ENCODE peak calls at places on chromosomes 3 and 15, in eight cellular contexts. Q is NCI-H446, J is epithelial cell of proximal tubule, I is ovary, K is AG04450, H is tibial nerve, G is EH, N is right cardiac atrium. P is an unnamed sample.

GRCh38 chr15:89442671-89443307 is 53.6 kb downstream of the RHCG start:
- DNase-seq in K (no peak), N (no peak), Q (peak; percentile 5), J (no peak), I (no peak), H (no peak), G (peak; percentile 52), P (no peak)

GRCh38 chr3:138397983-138398382 is 36.4 kb upstream of the ESYT3 start:
- DNase-seq in H (no peak), G (no peak), N (no peak), Q (no peak), K (no peak), J (no peak), I (no peak), P (no peak)

GRCh38 chr15:47998523-47999113 is 122.2 kb upstream of the SLC24A5 start:
- DNase-seq in I (no peak), K (no peak), H (no peak), Q (no peak), N (no peak), G (no peak), J (no peak), P (no peak)

GRCh38 chr3:129021140-129021551 is 20.0 kb downstream of the EFCC1 start:
- DNase-seq in G (peak; percentile 65), I (no peak), Q (no peak), J (no peak), N (no peak), H (no peak), K (peak; percentile 53), P (no peak)

GRCh38 chr15:41564286-41564959 is 5.4 kb downstream of the TYRO3 start:
- DNase-seq in Q (no peak), J (no peak), K (no peak), I (peak; percentile 96), N (no peak), G (peak; percentile 39), H (no peak), P (no peak)

GRCh38 chr15:80875568-80875967 is 96.4 kb downstream of the CEMIP start:
- DNase-seq in I (peak; percentile 77), K (no peak), Q (no peak), G (no peak), J (no peak), N (peak; percentile 76), H (no peak), P (no peak)

GRCh38 chr3:71513495-71513894 is 70.0 kb downstream of the FOXP1 start:
- DNase-seq in G (no peak), N (no peak), H (no peak), Q (no peak), J (no peak), I (no peak), K (no peak), P (no peak)

GRCh38 chr3:105827101-105827634 is 41.6 kb downstream of the CBLB start:
- DNase-seq in J (no peak), N (no peak), K (no peak), I (no peak), H (no peak), G (no peak), Q (no peak), P (no peak)

GRCh38 chr3:43998841-43999805 is 242.6 kb upstream of the TOPAZ1 start:
- DNase-seq in G (peak; percentile 68), H (no peak), N (no peak), I (no peak), J (no peak), K (no peak), Q (no peak), P (no peak)

GRCh38 chr15:39286706-39287105 is 294.2 kb upstream of the THBS1 start:
- DNase-seq in H (no peak), G (peak; percentile 85), I (no peak), Q (no peak), N (no peak), K (no peak), J (no peak), P (no peak)

GRCh38 chr3:40265181-40265580 is 44.3 kb upstream of the EIF1B start:
- DNase-seq in K (no peak), J (peak; percentile 19), Q (no peak), G (no peak), N (no peak), I (no peak), H (no peak), P (no peak)

P was measured in kidney epithelial cell.